ENCODE peak calls at places on chromosomes 3 and 15, in six cellular contexts. Z, T, D, R, N and C are unnamed samples.

GRCh38 chr15:48710952-48711495 is 65.5 kb upstream of the FBN1 start:
- DNase-seq in Z (no peak), T (no peak), D (peak; percentile 74), R (no peak), N (no peak), C (no peak)

GRCh38 chr3:49711489-49711888 is 8.0 kb downstream of the AMIGO3 start:
- DNase-seq in Z (no peak), T (no peak), D (no peak), R (no peak), N (no peak), C (no peak)

GRCh38 chr3:194688207-194688711 is 2.6 kb downstream of the FAM43A start:
- DNase-seq in Z (no peak), T (no peak), D (peak; percentile 78), R (peak; percentile 42), N (peak; percentile 44), C (peak; percentile 37)

GRCh38 chr15:65767895-65768294 is 24.2 kb downstream of the DENND4A start:
- DNase-seq in Z (no peak), T (no peak), D (peak; percentile 12), R (no peak), N (no peak), C (no peak)

GRCh38 chr3:147298511-147298982 is 107.8 kb downstream of the ZIC4 start:
- DNase-seq in Z (no peak), T (no peak), D (no peak), R (peak; percentile 61), N (no peak), C (no peak)

GRCh38 chr3:126539558-126540250 is 15.7 kb downstream of the CHST13 start:
- DNase-seq in Z (no peak), T (no peak), D (no peak), R (no peak), N (no peak), C (no peak)

GRCh38 chr3:30605005-30605404 is 1.4 kb upstream of the TGFBR2 start:
- DNase-seq in Z (no peak), T (no peak), D (no peak), R (no peak), N (no peak), C (no peak)

GRCh38 chr3:36631549-36631948 is 132.8 kb downstream of the DCLK3 start:
- DNase-seq in Z (no peak), T (no peak), D (no peak), R (no peak), N (no peak), C (no peak)

GRCh38 chr3:52110502-52110901 is 43.7 kb downstream of the POC1A start:
- DNase-seq in Z (no peak), T (no peak), D (no peak), R (no peak), N (no peak), C (no peak)

GRCh38 chr15:39248204-39248603 is 332.7 kb upstream of the THBS1 start:
- DNase-seq in Z (no peak), T (no peak), D (no peak), R (no peak), N (peak; percentile 31), C (no peak)

GRCh38 chr3:9878700-9879099 is 1.4 kb downstream of the CIDEC start:
- DNase-seq in Z (no peak), T (no peak), D (no peak), R (peak; percentile 82), N (no peak), C (no peak)

GRCh38 chr3:111681705-111682426 is 86.7 kb upstream of the ZBED2 start:
- DNase-seq in Z (no peak), T (no peak), D (no peak), R (no peak), N (no peak), C (no peak)

GRCh38 chr15:76756371-76756770 is 148.8 kb downstream of the SCAPER start:
- DNase-seq in Z (no peak), T (no peak), D (no peak), R (no peak), N (no peak), C (no peak)

GRCh38 chr15:68384451-68385239 is 47.3 kb downstream of the ITGA11 start:
- DNase-seq in Z (no peak), T (no peak), D (no peak), R (peak; percentile 74), N (no peak), C (peak; percentile 43)

GRCh38 chr3:185175370-185175987 is 22.6 kb upstream of the C3orf70 start:
- DNase-seq in Z (peak; percentile 60), T (no peak), D (peak; percentile 87), R (peak; percentile 73), N (peak; percentile 68), C (no peak)

GRCh38 chr3:196684548-196685407 is 27.3 kb downstream of the CEP19 start:
- DNase-seq in Z (peak; percentile 5), T (peak; percentile 66), D (peak; percentile 85), R (peak; percentile 75), N (peak; percentile 19), C (peak; percentile 56)

GRCh38 chr3:198080521-198081384 is 120.7 kb downstream of the LMLN start:
- DNase-seq in Z (no peak), T (peak; percentile 83), D (peak; percentile 79), R (peak; percentile 91), N (peak; percentile 70), C (peak; percentile 51)

GRCh38 chr15:55742498-55742926 is 440 bp downstream of the PRTG start:
- DNase-seq in Z (no peak), T (peak; percentile 12), D (peak; percentile 26), R (peak; percentile 61), N (peak; percentile 34), C (peak; percentile 56)

GRCh38 chr15:67746450-67746849 is 78.9 kb upstream of the SKOR1 start:
- DNase-seq in Z (no peak), T (no peak), D (peak; percentile 32), R (peak; percentile 17), N (no peak), C (no peak)

GRCh38 chr3:177300039-177300833 is 103.0 kb upstream of the TBL1XR1 start:
- DNase-seq in Z (no peak), T (peak; percentile 41), D (peak; percentile 72), R (peak; percentile 81), N (no peak), C (no peak)

GRCh38 chr3:104316118-104316517 is 1050.6 kb upstream of the ALCAM start:
- DNase-seq in Z (no peak), T (no peak), D (no peak), R (no peak), N (no peak), C (no peak)

GRCh38 chr3:81887448-81887847 is 126.0 kb upstream of the GBE1 start:
- DNase-seq in Z (no peak), T (no peak), D (no peak), R (no peak), N (no peak), C (no peak)

GRCh38 chr3:81894598-81894997 is 133.2 kb upstream of the GBE1 start:
- DNase-seq in Z (no peak), T (no peak), D (no peak), R (no peak), N (no peak), C (no peak)

GRCh38 chr3:81888822-81889557 is 127.5 kb upstream of the GBE1 start:
- DNase-seq in Z (no peak), T (no peak), D (no peak), R (no peak), N (no peak), C (no peak)

GRCh38 chr3:81891496-81891895 is 130.1 kb upstream of the GBE1 start:
- DNase-seq in Z (no peak), T (no peak), D (no peak), R (no peak), N (no peak), C (no peak)

GRCh38 chr3:81891056-81891455 is 129.6 kb upstream of the GBE1 start:
- DNase-seq in Z (no peak), T (no peak), D (no peak), R (no peak), N (no peak), C (no peak)
- H3K27ac ChIP-seq in Z (no peak overlapping the region), T (no peak overlapping the region), D (no peak overlapping the region), R (no peak overlapping the region), N (no peak overlapping the region), C (no peak overlapping the region)

DNA sequence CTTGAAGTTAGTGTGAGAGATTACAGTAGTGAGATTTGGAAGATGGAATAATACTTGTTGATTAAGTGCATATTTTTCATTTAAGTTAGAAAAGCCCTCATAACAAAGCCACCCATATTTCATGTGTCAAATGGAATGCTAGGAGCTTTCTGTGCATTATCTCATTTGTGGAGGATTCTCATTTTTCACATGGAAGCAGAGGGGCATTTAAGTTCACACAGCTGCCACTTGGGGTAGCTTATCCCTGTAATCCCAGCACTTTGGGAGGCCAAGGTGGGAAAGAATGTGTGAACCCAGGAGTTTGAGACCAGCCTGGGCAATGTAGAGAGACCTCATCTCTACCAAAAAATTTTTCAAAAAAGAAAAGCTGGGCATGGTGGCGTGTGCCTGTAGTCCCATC is 55.2 kb downstream of the RAB7A start:
- DNase-seq in Z (no peak), T (no peak), D (no peak), R (no peak), N (no peak), C (no peak)
- H3K27ac ChIP-seq in Z (no peak overlapping the region), T (no peak overlapping the region), D (no peak overlapping the region), R (peak overlapping the region; percentile 45), N (no peak overlapping the region), C (no peak overlapping the region)

GRCh38 chr15:70164910-70165791 is 67.4 kb upstream of the TLE3 start:
- DNase-seq in Z (no peak), T (peak; percentile 87), D (no peak), R (no peak), N (no peak), C (no peak)

GRCh38 chr15:70164156-70164900 is 66.6 kb upstream of the TLE3 start:
- DNase-seq in Z (no peak), T (no peak), D (no peak), R (no peak), N (no peak), C (no peak)

GRCh38 chr15:70166506-70167087 is 68.9 kb upstream of the TLE3 start:
- DNase-seq in Z (no peak), T (no peak), D (no peak), R (no peak), N (no peak), C (no peak)

GRCh38 chr15:70167155-70167554 is 69.4 kb upstream of the TLE3 start:
- DNase-seq in Z (no peak), T (no peak), D (no peak), R (no peak), N (no peak), C (no peak)

GRCh38 chr15:70165811-70166284 is 68.1 kb upstream of the TLE3 start:
- DNase-seq in Z (no peak), T (peak; percentile 75), D (no peak), R (no peak), N (peak; percentile 75), C (no peak)
- H3K27ac ChIP-seq in Z (no peak overlapping the region), T (peak overlapping the region; percentile 84), D (no peak overlapping the region), R (peak overlapping the region; percentile 31), N (peak overlapping the region; percentile 71), C (no peak overlapping the region)

DNA sequence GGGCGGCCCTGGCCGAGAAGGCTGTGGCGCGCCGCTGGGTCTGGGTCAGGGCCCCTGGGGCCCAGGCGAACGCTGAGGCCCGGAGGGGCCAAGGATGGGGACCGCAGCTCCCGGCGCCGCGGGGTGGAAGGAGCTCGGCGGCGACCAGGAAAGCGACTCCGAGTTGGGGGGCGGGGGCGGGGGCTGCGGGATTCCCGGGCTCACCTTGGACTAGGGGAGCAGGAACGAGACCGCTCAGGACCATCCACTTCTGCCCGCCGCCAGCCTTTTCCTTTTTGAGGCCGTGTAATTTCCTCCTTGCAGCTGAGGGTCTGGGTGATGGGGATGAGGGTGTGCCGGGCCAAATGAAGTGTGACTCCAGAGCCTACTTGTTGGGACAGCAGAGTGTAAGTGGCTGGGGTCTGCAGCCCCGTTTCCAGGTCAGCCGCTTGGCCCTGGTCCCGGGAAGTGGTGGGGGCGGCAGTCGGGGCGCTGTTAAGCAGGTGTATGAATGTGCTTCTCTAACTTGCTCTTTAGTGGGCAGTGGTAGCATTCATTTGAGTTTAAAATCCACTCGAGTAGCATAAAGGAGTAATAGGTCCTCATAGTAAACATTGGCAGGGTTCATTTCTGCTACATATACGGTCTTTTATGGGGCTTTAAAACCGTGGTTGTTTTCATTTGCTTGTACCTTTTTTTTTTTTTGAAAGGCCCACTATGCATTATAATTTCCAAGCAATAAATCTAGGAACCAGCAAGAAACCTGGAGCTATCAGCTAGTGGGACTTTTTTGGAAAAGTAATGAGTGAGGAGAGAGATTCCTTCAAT is 717 bp downstream of the PXK start:
- DNase-seq in Z (no peak), T (peak; percentile 36), D (peak; percentile 39), R (peak; percentile 42), N (peak; percentile 25), C (peak; percentile 39)
- H3K27ac ChIP-seq in Z (peak overlapping the region; percentile 97), T (no peak overlapping the region), D (peak overlapping the region; percentile 92), R (peak overlapping the region; percentile 10), N (peak overlapping the region; percentile 64), C (peak overlapping the region; percentile 51)